ENCODE peak calls at places on chromosomes 3 and 15, in seven cellular contexts. Y, L, D, C, Q, N and K are unnamed samples.
A peak's percentile ranks its signal among the peaks of the same experiment; 100 is the strongest.

GRCh38 chr15:80588801-80589200 is 106.3 kb upstream of the ABHD17C start:
- DNase-seq in Y (no peak), L (peak; percentile 90), D (no peak), C (no peak), Q (no peak), N (no peak), K (no peak)

GRCh38 chr15:27831384-27832262 is 267.5 kb downstream of the OCA2 start:
- DNase-seq in Y (no peak), L (no peak), D (peak; percentile 33), C (no peak), Q (no peak), N (no peak), K (no peak)

GRCh38 chr3:169147246-169148008 is 516.1 kb downstream of the MECOM start:
- DNase-seq in Y (peak; percentile 57), L (peak; percentile 89), D (no peak), C (peak; percentile 13), Q (peak; percentile 48), N (peak; percentile 5), K (peak; percentile 48)

GRCh38 chr3:22620498-22620897 is 582.6 kb upstream of the UBE2E2 start:
- DNase-seq in Y (no peak), L (no peak), D (no peak), C (no peak), Q (no peak), N (no peak), K (no peak)

GRCh38 chr3:16522820-16523219 is 9.3 kb upstream of the RFTN1 start:
- DNase-seq in Y (no peak), L (no peak), D (no peak), C (no peak), Q (no peak), N (no peak), K (no peak)

GRCh38 chr15:22960126-22960525 is 20.0 kb downstream of the CYFIP1 start:
- DNase-seq in Y (no peak), L (no peak), D (no peak), C (no peak), Q (no peak), N (no peak), K (no peak)

GRCh38 chr15:81752149-81752942 is 293.5 kb downstream of the MEX3B start:
- DNase-seq in Y (no peak), L (peak; percentile 3), D (peak; percentile 79), C (peak; percentile 51), Q (peak; percentile 80), N (peak; percentile 71), K (peak; percentile 36)

GRCh38 chr15:88450125-88450798 is 16.9 kb downstream of the MRPL46 start:
- DNase-seq in Y (peak; percentile 85), L (peak; percentile 61), D (peak; percentile 90), C (peak; percentile 40), Q (peak; percentile 50), N (peak; percentile 78), K (peak; percentile 60)